ENCODE peak calls at places on chromosomes 6 and 20, in eight cellular contexts. Y is cardiac muscle cell, J is tibial artery, F is BJ, S is hepatocyte, A is IMR-90, T is esophagus muscularis mucosa, H is AG04450. D is an unnamed sample.

GRCh38 chr6:110525001-110525400 is 48.6 kb upstream of the SLC22A16 start:
- DNase-seq in Y (no peak), J (no peak), F (no peak), S (peak), A (no peak), T (peak), H (no peak), D (no peak)

GRCh38 chr6:156061958-156062661 is 606.5 kb upstream of the NOX3 start:
- DNase-seq in Y (no peak), J (peak), F (no peak), S (no peak), A (no peak), T (peak), H (no peak), D (no peak)

GRCh38 chr6:70413829-70414494 is 654 bp downstream of the FAM135A start:
- DNase-seq in Y (peak), J (no peak), F (no peak), S (no peak), A (no peak), T (no peak), H (no peak), D (no peak)

GRCh38 chr6:106688177-106688951 is 59.0 kb downstream of the QRSL1 start:
- DNase-seq in Y (no peak), J (no peak), F (no peak), S (no peak), A (no peak), T (no peak), H (no peak), D (peak)

GRCh38 chr20:11091496-11091895 is 417.7 kb upstream of the JAG1 start:
- DNase-seq in Y (no peak), J (no peak), F (no peak), S (no peak), A (no peak), T (no peak), H (no peak), D (no peak)

GRCh38 chr20:37309941-37310590 is 20.6 kb downstream of the MANBAL start:
- DNase-seq in Y (no peak), J (no peak), F (no peak), S (peak), A (no peak), T (no peak), H (no peak), D (no peak)

GRCh38 chr20:37382539-37383120 is 36.7 kb downstream of the SRC start:
- DNase-seq in Y (no peak), J (peak), F (no peak), S (no peak), A (no peak), T (no peak), H (no peak), D (no peak)

GRCh38 chr6:47426524-47427302 is 50.9 kb upstream of the CD2AP start:
- DNase-seq in Y (no peak), J (no peak), F (no peak), S (no peak), A (no peak), T (no peak), H (no peak), D (no peak)

GRCh38 chr20:62819494-62820174 is 2.8 kb downstream of the COL9A3 start:
- DNase-seq in Y (no peak), J (no peak), F (no peak), S (no peak), A (peak), T (no peak), H (no peak), D (no peak)

GRCh38 chr20:5164645-5165399 is 38.0 kb downstream of the CDS2 start:
- DNase-seq in Y (no peak), J (no peak), F (no peak), S (no peak), A (no peak), T (no peak), H (no peak), D (no peak)

GRCh38 chr6:147116043-147116442 is 88.2 kb upstream of the STXBP5 start:
- DNase-seq in Y (no peak), J (no peak), F (no peak), S (no peak), A (no peak), T (no peak), H (no peak), D (no peak)

GRCh38 chr6:168524644-168525043 is 83.7 kb downstream of the SMOC2 start:
- DNase-seq in Y (no peak), J (peak), F (no peak), S (no peak), A (no peak), T (no peak), H (no peak), D (no peak)

GRCh38 chr20:19712737-19713260 is 45.3 kb upstream of the RIN2 start:
- DNase-seq in Y (no peak), J (no peak), F (no peak), S (no peak), A (peak), T (no peak), H (no peak), D (no peak)

GRCh38 chr6:169075211-169075621 is 178.4 kb downstream of the THBS2 start:
- DNase-seq in Y (no peak), J (peak), F (no peak), S (peak), A (peak), T (peak), H (peak), D (no peak)

GRCh38 chr6:124011180-124011579 is 207.5 kb downstream of the NKAIN2 start:
- DNase-seq in Y (no peak), J (no peak), F (no peak), S (no peak), A (no peak), T (no peak), H (no peak), D (no peak)
- H3K4me3 ChIP-seq in Y (no peak), J (no peak), F (no peak), S (no peak), A (no peak), T (no peak), H (no peak), D (no peak)

DNA sequence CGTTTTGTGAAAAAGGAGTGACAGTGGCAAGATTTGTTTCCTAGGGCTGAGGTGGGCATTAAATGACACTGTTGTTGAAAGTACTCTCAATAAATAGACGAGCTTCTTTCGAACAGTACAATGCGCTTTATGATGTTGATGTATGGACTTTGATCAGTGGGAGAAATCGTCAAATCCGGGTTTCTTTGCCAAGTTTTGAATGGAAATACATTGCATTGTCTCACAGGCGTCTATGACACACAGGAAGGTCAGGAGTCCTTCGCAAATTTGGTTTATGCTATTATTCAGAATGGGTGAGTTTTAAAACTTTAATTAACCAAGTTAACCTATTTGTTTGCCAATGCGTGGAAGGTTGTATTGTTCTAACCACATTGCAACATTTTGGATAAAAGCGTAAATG is 547.3 kb upstream of the SLC35B3 start:
- DNase-seq in Y (no peak), J (no peak), F (no peak), S (no peak), A (no peak), T (no peak), H (no peak), D (no peak)
- H3K4me3 ChIP-seq in Y (no peak), J (no peak), F (no peak), S (no peak), A (no peak), T (no peak), H (no peak), D (no peak)

GRCh38 chr6:14462135-14462905 is 344.7 kb downstream of the CD83 start:
- DNase-seq in Y (no peak), J (no peak), F (no peak), S (no peak), A (no peak), T (no peak), H (no peak), D (no peak)

GRCh38 chr6:14463110-14463509 is 345.5 kb downstream of the CD83 start:
- DNase-seq in Y (no peak), J (no peak), F (no peak), S (no peak), A (no peak), T (no peak), H (no peak), D (no peak)

GRCh38 chr6:14466278-14466677 is 348.7 kb downstream of the CD83 start:
- DNase-seq in Y (no peak), J (no peak), F (no peak), S (no peak), A (peak), T (no peak), H (no peak), D (no peak)

GRCh38 chr6:14464049-14464448 is 346.5 kb downstream of the CD83 start:
- DNase-seq in Y (no peak), J (no peak), F (no peak), S (no peak), A (no peak), T (no peak), H (no peak), D (no peak)

GRCh38 chr6:14464716-14465115 is 347.1 kb downstream of the CD83 start:
- DNase-seq in Y (no peak), J (no peak), F (no peak), S (no peak), A (no peak), T (no peak), H (no peak), D (no peak)
- H3K4me3 ChIP-seq in Y (no peak), J (no peak), F (no peak), S (no peak), A (no peak), T (no peak), H (no peak), D (no peak)

GRCh38 chr6:88730602-88731001 is 232.8 kb downstream of the RNGTT start:
- DNase-seq in Y (no peak), J (no peak), F (peak), S (no peak), A (peak), T (no peak), H (no peak), D (no peak)

GRCh38 chr6:88734544-88734943 is 228.9 kb downstream of the RNGTT start:
- DNase-seq in Y (no peak), J (no peak), F (no peak), S (no peak), A (no peak), T (no peak), H (no peak), D (no peak)

GRCh38 chr6:88725111-88725711 is 238.2 kb downstream of the RNGTT start:
- DNase-seq in Y (peak), J (peak), F (no peak), S (peak), A (peak), T (no peak), H (peak), D (no peak)

GRCh38 chr6:88728756-88729155 is 234.7 kb downstream of the RNGTT start:
- DNase-seq in Y (no peak), J (no peak), F (no peak), S (no peak), A (no peak), T (no peak), H (no peak), D (no peak)
- H3K4me3 ChIP-seq in Y (no peak), J (no peak), F (no peak), S (no peak), A (no peak), T (no peak), H (no peak), D (no peak)

DNA sequence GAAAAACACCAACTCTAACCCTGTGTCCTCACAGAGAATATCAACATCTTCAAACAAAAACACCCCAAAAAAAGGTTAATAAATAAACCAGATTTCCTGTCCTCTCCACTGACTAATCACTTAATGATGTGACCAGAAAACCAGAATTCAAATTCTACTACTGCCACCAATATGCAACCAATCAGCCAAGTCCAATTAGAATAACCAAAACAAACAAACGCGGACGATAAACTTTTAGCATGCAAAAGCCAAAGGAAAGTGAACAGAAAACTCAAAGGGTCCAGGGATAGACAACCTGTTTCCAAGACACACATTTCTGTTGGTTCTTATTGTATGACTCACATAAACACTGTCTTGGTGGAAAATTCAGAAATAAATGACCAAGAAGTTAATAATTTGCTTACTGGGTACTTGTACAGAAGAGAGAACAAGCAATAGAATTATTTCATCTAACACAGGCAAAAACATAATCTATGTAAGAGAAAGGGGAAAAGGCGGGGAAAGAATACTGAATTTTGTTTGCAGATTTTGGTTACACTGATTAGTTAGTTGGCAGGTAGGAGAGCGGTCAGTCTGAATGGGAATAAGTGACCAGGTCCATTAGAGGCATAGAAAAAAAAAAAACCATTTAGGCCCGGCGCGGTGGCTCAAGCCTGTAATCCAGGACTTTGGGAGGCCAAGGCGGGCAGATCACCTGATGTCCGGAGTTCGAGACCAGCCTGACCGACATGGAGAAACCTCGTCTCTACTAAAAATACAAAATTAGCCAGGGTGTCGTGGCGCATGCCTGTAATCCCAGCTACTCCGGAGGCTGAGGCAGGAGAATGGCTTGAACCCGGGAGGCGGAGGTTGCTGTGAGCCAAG is 34.1 kb downstream of the HFE start:
- DNase-seq in Y (no peak), J (no peak), F (no peak), S (peak), A (peak), T (no peak), H (no peak), D (no peak)
- H3K4me3 ChIP-seq in Y (no peak), J (no peak), F (no peak), S (no peak), A (peak), T (no peak), H (no peak), D (no peak)

GRCh38 chr6:24663198-24663597 is 3.5 kb downstream of the TDP2 start:
- DNase-seq in Y (no peak), J (no peak), F (no peak), S (no peak), A (no peak), T (no peak), H (no peak), D (peak)

GRCh38 chr6:24660100-24660499 is 6.6 kb downstream of the TDP2 start:
- DNase-seq in Y (no peak), J (no peak), F (no peak), S (no peak), A (no peak), T (no peak), H (no peak), D (no peak)

GRCh38 chr6:24664049-24664987 is 2.4 kb downstream of the TDP2 start:
- DNase-seq in Y (no peak), J (no peak), F (no peak), S (no peak), A (no peak), T (no peak), H (no peak), D (peak)

GRCh38 chr6:24659547-24659946 is 7.2 kb downstream of the TDP2 start:
- DNase-seq in Y (no peak), J (no peak), F (no peak), S (no peak), A (peak), T (no peak), H (no peak), D (no peak)

GRCh38 chr6:24662206-24662605 is 4.5 kb downstream of the TDP2 start:
- DNase-seq in Y (no peak), J (no peak), F (no peak), S (no peak), A (no peak), T (no peak), H (no peak), D (no peak)
- H3K4me3 ChIP-seq in Y (no peak), J (no peak), F (no peak), S (no peak), A (no peak), T (no peak), H (no peak), D (no peak)

D was measured in small intestine.